ENCODE peak calls at places on chromosome 6, in ten cellular contexts. E, S, B, M, Z, N, P, D, G and Q are unnamed samples. For H3K9me3, the result is how much of the 10 kb centered on the place peaks cover.

GRCh38 chr6:152603911-152604310 is 33.3 kb downstream of the SYNE1 start:
- DNase-seq in P (no peak), D (no peak), B (no peak), M (no peak), G (no peak), N (no peak), S (no peak), E (no peak), Z (no peak), Q (no peak)

GRCh38 chr6:111798281-111798725 is 74.9 kb downstream of the FYN start:
- DNase-seq in E (peak), S (no peak), Z (no peak), P (no peak), G (no peak), B (no peak), M (no peak), D (no peak), N (no peak), Q (no peak)

GRCh38 chr6:43455034-43455747 is at the start of gene DLK2:
- DNase-seq in P (no peak), G (no peak), Z (no peak), N (peak), B (no peak), D (peak), M (no peak), E (no peak), S (no peak), Q (peak)

GRCh38 chr6:26342106-26342999 is 22.6 kb upstream of the BTN3A2 start:
- DNase-seq in E (peak), D (no peak), B (no peak), G (no peak), S (no peak), M (no peak), P (peak), Z (no peak), N (no peak), Q (no peak)

GRCh38 chr6:166624275-166624674 is 2.8 kb downstream of the RPS6KA2 start:
- DNase-seq in E (no peak), S (peak), G (no peak), Z (no peak), B (no peak), N (no peak), D (no peak), P (no peak), M (no peak), Q (no peak)

GRCh38 chr6:121664199-121664598 is 228.8 kb downstream of the GJA1 start:
- DNase-seq in E (no peak), P (no peak), S (no peak), B (no peak), D (no peak), M (no peak), G (no peak), N (no peak), Z (no peak), Q (no peak)

GRCh38 chr6:130794010-130794675 is 33.1 kb upstream of the SMLR1 start:
- DNase-seq in P (no peak), D (no peak), E (no peak), B (no peak), S (no peak), G (no peak), N (no peak), M (no peak), Z (no peak), Q (no peak)

GRCh38 chr6:100880149-100880900 is 804 bp downstream of the ASCC3 start:
- DNase-seq in E (peak), M (no peak), Z (no peak), N (no peak), G (no peak), D (no peak), S (no peak), P (no peak), B (no peak), Q (no peak)

GRCh38 chr6:161362266-161362665 is 88.4 kb upstream of the AGPAT4 start:
- DNase-seq in N (no peak), Z (no peak), B (no peak), D (no peak), S (no peak), P (no peak), E (no peak), G (no peak), M (no peak), Q (no peak)

GRCh38 chr6:38805682-38806081 is 90.6 kb downstream of the DNAH8 start:
- DNase-seq in M (no peak), B (no peak), P (no peak), G (no peak), N (no peak), D (no peak), E (no peak), Z (no peak), S (no peak), Q (no peak)

GRCh38 chr6:36949636-36950035 is 4.9 kb upstream of the PI16 start:
- DNase-seq in M (no peak), S (no peak), Z (no peak), B (no peak), N (no peak), E (peak), P (no peak), G (no peak), D (no peak), Q (no peak)

GRCh38 chr6:140571139-140571538 is 1196.7 kb upstream of the CITED2 start:
- DNase-seq in P (no peak), B (no peak), D (no peak), N (no peak), S (no peak), G (no peak), M (no peak), Z (no peak), E (no peak), Q (no peak)

GRCh38 chr6:170222498-170223471 is 68.1 kb downstream of the DLL1 start:
- DNase-seq in M (no peak), N (no peak), E (peak), G (no peak), S (peak), D (no peak), B (peak), P (no peak), Z (no peak), Q (no peak)

GRCh38 chr6:27358786-27359185 is 29.8 kb upstream of the ZNF391 start:
- DNase-seq in B (no peak), S (no peak), N (no peak), E (no peak), G (no peak), D (no peak), P (no peak), M (no peak), Z (no peak), Q (no peak)
- H3K9me3 ChIP-seq in B (under half), S (under half), N (under half), E (half or more), G (under half), D (half or more), P (under half), M (half or more), Z (under half), Q (under half)

GRCh38 chr6:127221201-127221600 is 45.5 kb upstream of the RNF146 start:
- DNase-seq in E (no peak), B (no peak), Z (no peak), G (no peak), S (peak), N (no peak), P (no peak), M (no peak), D (no peak), Q (no peak)
- H3K9me3 ChIP-seq in E (under half), B (under half), Z (under half), G (under half), S (under half), N (under half), P (under half), M (under half), D (under half), Q (under half)

DNA sequence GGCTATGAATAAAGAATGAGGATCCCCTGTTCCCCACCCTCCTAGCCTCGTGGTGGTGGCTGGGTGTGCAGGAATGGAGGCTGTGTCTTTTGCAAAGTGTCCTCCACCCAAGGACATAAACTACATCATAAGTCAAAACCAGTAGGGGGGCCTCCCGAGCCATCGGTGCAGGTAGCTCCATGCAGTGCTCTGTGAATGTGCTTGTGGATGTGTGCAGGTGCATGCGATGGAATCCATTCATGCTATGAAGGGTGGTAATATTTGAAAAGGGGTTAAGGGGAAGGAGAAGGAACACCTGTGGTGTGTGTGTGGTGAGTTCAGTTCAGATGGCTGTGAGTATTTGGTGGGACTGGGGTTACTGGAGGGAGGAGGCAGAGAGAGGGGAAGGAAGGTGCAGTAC is 197.3 kb downstream of the NRN1 start:
- DNase-seq in M (peak), N (no peak), S (no peak), B (no peak), E (no peak), P (no peak), G (no peak), Z (no peak), D (no peak), Q (no peak)
- H3K9me3 ChIP-seq in M (under half), N (under half), S (under half), B (under half), E (under half), P (under half), G (under half), Z (under half), D (under half), Q (under half)

GRCh38 chr6:159616456-159616855 is 76.6 kb downstream of the SOD2 start:
- DNase-seq in B (no peak), E (no peak), S (no peak), M (no peak), D (no peak), Z (no peak), G (no peak), P (no peak), N (no peak), Q (no peak)
- H3K9me3 ChIP-seq in B (under half), E (under half), S (under half), M (under half), D (under half), Z (under half), G (under half), P (under half), N (under half), Q (under half)

GRCh38 chr6:30287139-30287538 is 39.6 kb upstream of the TRIM39 start:
- DNase-seq in S (no peak), D (no peak), B (no peak), M (no peak), Z (no peak), P (no peak), E (no peak), N (no peak), G (no peak), Q (no peak)
- H3K9me3 ChIP-seq in S (under half), D (half or more), B (under half), M (half or more), Z (under half), P (half or more), E (under half), N (half or more), G (under half), Q (under half)

DNA sequence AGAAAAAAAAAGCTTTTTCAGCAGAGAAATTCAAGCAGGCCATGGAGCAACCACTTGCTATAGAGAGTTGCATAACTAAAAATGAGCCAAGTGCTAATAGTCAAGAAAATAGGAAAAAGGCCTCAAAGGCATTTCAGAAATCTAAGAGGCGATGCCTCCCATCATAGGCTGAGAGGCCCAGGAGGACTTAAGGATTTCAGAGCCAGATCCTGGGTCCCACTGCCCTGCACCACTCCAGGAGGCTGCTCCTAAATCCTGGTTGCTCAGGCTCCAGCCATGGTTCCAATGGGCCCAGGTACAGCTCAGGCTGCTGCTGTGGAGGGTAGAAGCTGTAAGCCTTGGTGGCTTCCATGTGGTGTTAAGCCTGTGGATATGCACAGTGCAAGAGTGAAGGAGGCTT is 5.5 kb downstream of the ZNF391 start:
- DNase-seq in M (no peak), S (no peak), N (no peak), E (no peak), P (no peak), B (no peak), G (no peak), D (no peak), Z (no peak), Q (no peak)
- H3K9me3 ChIP-seq in M (under half), S (under half), N (under half), E (under half), P (under half), B (under half), G (under half), D (under half), Z (under half), Q (under half)

DNA sequence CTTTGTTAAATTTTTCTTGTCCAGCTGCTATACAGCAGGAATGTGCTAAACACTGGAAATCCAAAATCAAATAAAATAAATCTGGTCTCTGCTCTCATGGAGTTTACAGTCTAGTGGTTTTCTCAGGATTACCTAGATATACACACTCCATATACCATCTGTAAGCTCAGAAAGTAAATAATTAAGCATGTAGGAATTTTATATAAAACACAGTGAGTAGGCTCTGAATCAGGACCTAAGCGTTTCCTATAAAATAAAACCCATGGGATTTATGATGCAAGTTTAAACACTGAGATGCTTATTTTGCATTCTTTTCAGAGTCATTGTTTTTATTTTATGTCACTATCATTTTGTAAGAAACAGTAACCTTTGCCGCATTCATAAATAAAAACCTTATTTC is 29.7 kb upstream of the UFL1 start:
- DNase-seq in G (no peak), Z (no peak), M (no peak), B (no peak), D (no peak), S (no peak), N (no peak), P (no peak), E (peak), Q (no peak)
- H3K9me3 ChIP-seq in G (under half), Z (under half), M (under half), B (under half), D (half or more), S (under half), N (under half), P (under half), E (under half), Q (under half)

DNA sequence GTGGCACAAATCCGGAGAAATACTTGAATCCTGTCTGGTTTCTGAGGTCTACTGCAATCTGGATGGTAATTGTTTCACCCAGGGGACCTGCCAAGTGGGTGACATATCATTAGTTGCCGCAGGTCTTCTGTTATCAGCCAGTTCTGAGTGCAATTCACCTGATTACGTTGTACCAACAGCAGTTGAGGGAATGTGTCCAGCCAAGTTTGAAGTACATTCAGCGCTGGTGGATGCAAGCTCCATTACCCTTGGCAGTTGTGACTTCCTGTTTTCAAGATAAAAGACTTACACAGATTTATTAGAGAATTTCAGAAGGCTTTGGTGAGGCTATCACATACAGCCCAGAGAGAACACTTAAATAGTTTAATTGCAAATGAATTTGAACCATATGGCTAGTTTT is 42.8 kb downstream of the FNDC1 start:
- DNase-seq in E (no peak), Z (no peak), G (no peak), S (no peak), M (no peak), N (no peak), D (no peak), P (no peak), B (no peak), Q (no peak)
- H3K9me3 ChIP-seq in E (under half), Z (under half), G (under half), S (under half), M (under half), N (under half), D (under half), P (under half), B (under half), Q (under half)

GRCh38 chr6:155611742-155612141 is 156.1 kb upstream of the NOX3 start:
- DNase-seq in Z (no peak), D (no peak), E (no peak), M (no peak), N (no peak), B (no peak), P (no peak), G (no peak), S (no peak), Q (no peak)
- H3K9me3 ChIP-seq in Z (under half), D (half or more), E (under half), M (under half), N (under half), B (under half), P (under half), G (under half), S (under half), Q (under half)

DNA sequence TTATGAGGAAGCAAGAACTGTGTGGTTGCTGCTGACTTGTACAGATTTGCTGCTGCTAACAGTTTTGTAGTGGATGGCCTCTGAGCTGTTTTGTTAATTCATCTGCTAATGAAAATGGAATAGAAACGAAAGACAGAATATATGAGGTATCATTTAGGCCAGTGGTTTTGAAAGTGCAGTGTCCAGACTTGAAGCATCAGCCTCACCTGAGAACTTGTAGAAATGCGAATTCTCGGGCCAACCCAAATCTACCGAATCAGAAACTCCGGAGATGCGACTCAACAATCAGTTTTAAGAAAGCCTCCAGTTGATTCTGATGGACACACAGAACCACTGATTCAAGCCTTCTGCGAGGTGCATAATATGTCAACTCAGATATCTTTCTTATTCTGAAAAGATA is 62.5 kb downstream of the CAP2 start:
- DNase-seq in D (no peak), P (no peak), E (no peak), S (no peak), B (no peak), M (no peak), G (no peak), Z (no peak), N (no peak), Q (no peak)
- H3K9me3 ChIP-seq in D (under half), P (under half), E (under half), S (under half), B (under half), M (under half), G (under half), Z (under half), N (under half), Q (under half)